ENCODE peak calls at places on chromosomes 4 and X, in four cellular contexts. A is lower leg skin, G is PC-3, J is kidney epithelial cell. L is an unnamed sample.

GRCh38 chrX:15750611-15751159 is 12.6 kb downstream of the CA5B start:
- DNase-seq in G (no peak), A (no peak), J (no peak), L (no peak)

GRCh38 chr4:2413821-2414610 is 4.4 kb downstream of the ZFYVE28 start:
- DNase-seq in J (no peak), G (peak; percentile 24), A (no peak), L (no peak)

GRCh38 chrX:69113723-69114122 is 51.5 kb downstream of the PJA1 start:
- DNase-seq in J (no peak), A (no peak), G (no peak), L (no peak)

GRCh38 chrX:136262812-136263315 is 11.7 kb upstream of the MAP7D3 start:
- DNase-seq in A (no peak), J (no peak), G (no peak), L (no peak)

GRCh38 chr4:70613182-70613892 is 15.2 kb upstream of the ENAM start:
- DNase-seq in G (no peak), J (no peak), A (no peak), L (no peak)

GRCh38 chrX:13721819-13722527 is 12.4 kb downstream of the TRAPPC2 start:
- DNase-seq in G (peak; percentile 64), A (no peak), J (no peak), L (no peak)

GRCh38 chr4:46931981-46932380 is 22.9 kb upstream of the COX7B2 start:
- DNase-seq in G (peak; percentile 41), J (no peak), A (no peak), L (peak; percentile 1)

GRCh38 chr4:112214397-112215264 is 17.0 kb upstream of the AP1AR start:
- DNase-seq in G (peak; percentile 55), J (no peak), A (no peak), L (peak; percentile 21)

GRCh38 chr4:139501117-139501516 is 47.2 kb downstream of the RAB33B start:
- DNase-seq in G (no peak), J (no peak), A (no peak), L (no peak)

GRCh38 chr4:25092139-25092538 is 61.4 kb upstream of the LGI2 start:
- DNase-seq in A (no peak), J (no peak), G (no peak), L (no peak)

GRCh38 chr4:169116270-169116901 is 106.3 kb upstream of the CBR4 start:
- DNase-seq in A (no peak), G (peak; percentile 46), J (no peak), L (peak; percentile 84)

GRCh38 chr4:153428816-153429592 is 37.2 kb upstream of the TMEM131L start:
- DNase-seq in A (no peak), J (no peak), G (no peak), L (no peak)

GRCh38 chrX:154531626-154532025 is 15.0 kb downstream of the G6PD start:
- DNase-seq in G (no peak), J (no peak), A (no peak), L (no peak)

GRCh38 chr4:23966720-23967119 is 76.9 kb upstream of the PPARGC1A start:
- DNase-seq in A (no peak), J (no peak), G (no peak), L (no peak)

GRCh38 chr4:84085986-84086385 is 413.1 kb downstream of the NKX6-1 start:
- DNase-seq in A (no peak), G (no peak), J (no peak), L (no peak)

GRCh38 chr4:107740381-107740780 is 20.3 kb upstream of the PAPSS1 start:
- DNase-seq in G (peak; percentile 46), J (no peak), A (no peak), L (no peak)

GRCh38 chrX:104281564-104281963 is 26.8 kb upstream of the ESX1 start:
- DNase-seq in A (no peak), J (no peak), G (no peak), L (peak; percentile 40)

GRCh38 chrX:27132851-27133250 is 330.3 kb downstream of the PPP4R3C start:
- DNase-seq in A (no peak), G (no peak), J (no peak), L (no peak)

GRCh38 chr4:88291003-88291402 is 6.6 kb upstream of the PPM1K start:
- DNase-seq in J (no peak), A (no peak), G (peak; percentile 1), L (peak; percentile 30)

GRCh38 chr4:189940178-189941004 is at the start of gene FRG1:
- DNase-seq in G (peak; percentile 87), A (peak; percentile 99), J (peak; percentile 60), L (peak; percentile 95)

GRCh38 chr4:73919691-73920090 is 50.5 kb downstream of the CXCL1 start:
- DNase-seq in G (no peak), A (no peak), J (no peak), L (peak; percentile 41)

GRCh38 chr4:158810487-158811215 is 41.8 kb downstream of the FNIP2 start:
- DNase-seq in J (peak; percentile 96), G (peak; percentile 92), A (peak; percentile 92), L (peak; percentile 87)

GRCh38 chrX:47489507-47490275 is 6.7 kb upstream of the ZNF41 start:
- DNase-seq in J (no peak), A (no peak), G (no peak), L (no peak)

GRCh38 chr4:24063771-24064170 is 173.9 kb upstream of the PPARGC1A start:
- DNase-seq in G (no peak), A (no peak), J (no peak), L (no peak)

GRCh38 chr4:90027565-90027964 is 99.6 kb upstream of the CCSER1 start:
- DNase-seq in G (no peak), J (no peak), A (no peak), L (no peak)

GRCh38 chr4:186942745-186943606 is 219.3 kb upstream of the FAT1 start:
- DNase-seq in G (no peak), J (no peak), A (no peak), L (no peak)

GRCh38 chrX:21374163-21374993 is at the start of gene CNKSR2:
- DNase-seq in A (no peak), J (no peak), G (peak; percentile 14), L (peak; percentile 26)

GRCh38 chr4:153001626-153002025 is 65.5 kb downstream of the FHDC1 start:
- DNase-seq in G (no peak), J (no peak), A (no peak), L (no peak)

GRCh38 chr4:126958482-126958881 is 674.3 kb upstream of the INTU start:
- DNase-seq in G (no peak), J (no peak), A (no peak), L (no peak)

GRCh38 chr4:158833602-158834001 is 64.8 kb downstream of the FNIP2 start:
- DNase-seq in G (no peak), A (no peak), J (no peak), L (no peak)

GRCh38 chr4:183495182-183495581 is 9.7 kb upstream of the ING2 start:
- DNase-seq in A (no peak), J (no peak), G (no peak), L (no peak)

GRCh38 chr4:28229092-28229491 is 1368.5 kb downstream of the STIM2 start:
- DNase-seq in G (peak; percentile 76), A (no peak), J (no peak), L (peak; percentile 85)

GRCh38 chrX:65601530-65602281 is 65.7 kb upstream of the MSN start:
- DNase-seq in A (peak; percentile 94), J (no peak), G (peak; percentile 68), L (peak; percentile 54)

GRCh38 chr4:11702886-11703555 is 274.3 kb upstream of the HS3ST1 start:
- DNase-seq in A (no peak), J (no peak), G (peak; percentile 37), L (peak; percentile 33)

GRCh38 chr4:93829531-93830089 is 1.1 kb downstream of the ATOH1 start:
- DNase-seq in J (no peak), G (no peak), A (no peak), L (no peak)
- H3K4me3 ChIP-seq in J (no peak overlapping the region), G (no peak overlapping the region), A (no peak overlapping the region), L (no peak overlapping the region)

DNA sequence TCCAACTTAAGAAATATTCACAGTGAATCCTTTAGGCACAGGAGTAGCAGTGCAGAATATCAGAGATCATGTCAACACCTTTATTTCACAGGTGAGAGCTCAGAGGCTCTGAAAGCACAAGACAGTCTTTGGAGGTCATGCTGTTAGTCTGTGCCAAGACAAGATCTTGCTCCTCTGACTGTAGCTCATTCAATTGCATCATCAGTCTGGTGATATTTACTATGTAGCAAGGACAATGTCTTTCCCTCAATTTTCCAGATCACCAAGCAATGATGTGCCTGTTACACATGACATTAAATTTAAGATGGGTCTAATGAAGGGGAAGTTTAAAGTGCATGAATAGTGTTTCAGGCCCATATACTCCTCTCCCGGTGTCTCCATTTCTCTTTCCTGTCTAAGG is 277.5 kb downstream of the IL15 start:
- DNase-seq in J (no peak), A (no peak), G (no peak), L (no peak)
- H3K4me3 ChIP-seq in J (no peak overlapping the region), A (no peak overlapping the region), G (no peak overlapping the region), L (no peak overlapping the region)

GRCh38 chr4:177229331-177229730 is 80.3 kb upstream of the NEIL3 start:
- DNase-seq in J (no peak), G (no peak), A (no peak), L (no peak)
- H3K4me3 ChIP-seq in J (no peak overlapping the region), G (peak overlapping the region; percentile 43), A (no peak overlapping the region), L (no peak overlapping the region)

GRCh38 chr4:151038452-151039157 is 23.5 kb upstream of the LRBA start:
- DNase-seq in J (no peak), G (no peak), A (peak; percentile 46), L (no peak)
- H3K4me3 ChIP-seq in J (no peak overlapping the region), G (no peak overlapping the region), A (no peak overlapping the region), L (no peak overlapping the region)

DNA sequence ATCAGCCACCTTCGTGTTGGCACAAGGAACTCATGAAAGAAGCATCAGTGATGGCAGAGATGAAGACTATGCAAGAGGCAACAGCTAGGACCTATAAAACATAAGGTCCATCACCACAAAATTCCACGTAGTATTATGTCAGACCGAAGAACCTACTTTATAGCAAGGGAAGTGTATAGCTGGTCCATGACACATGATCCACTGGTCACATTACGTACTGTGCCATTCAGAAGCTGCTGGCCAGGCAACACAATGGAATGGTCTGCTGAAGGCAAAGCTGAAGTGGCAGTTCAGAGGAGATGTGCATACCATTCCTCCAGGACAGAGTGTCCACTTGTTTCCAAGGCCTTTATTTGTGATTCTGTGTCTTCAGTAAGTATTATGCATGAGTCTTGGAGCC is 215.6 kb upstream of the UGT8 start:
- DNase-seq in J (no peak), G (no peak), A (no peak), L (no peak)
- H3K4me3 ChIP-seq in J (no peak overlapping the region), G (no peak overlapping the region), A (no peak overlapping the region), L (no peak overlapping the region)

GRCh38 chrX:72018277-72019112 is 107.8 kb downstream of the NHSL2 start:
- DNase-seq in G (peak; percentile 91), J (peak; percentile 39), A (peak; percentile 95), L (peak; percentile 77)
- H3K4me3 ChIP-seq in G (peak overlapping the region; percentile 12), J (no peak overlapping the region), A (no peak overlapping the region), L (no peak overlapping the region)

GRCh38 chrX:106203315-106203714 is 35.2 kb downstream of the PWWP3B start:
- DNase-seq in A (no peak), J (no peak), G (peak; percentile 67), L (peak; percentile 9)

DNA sequence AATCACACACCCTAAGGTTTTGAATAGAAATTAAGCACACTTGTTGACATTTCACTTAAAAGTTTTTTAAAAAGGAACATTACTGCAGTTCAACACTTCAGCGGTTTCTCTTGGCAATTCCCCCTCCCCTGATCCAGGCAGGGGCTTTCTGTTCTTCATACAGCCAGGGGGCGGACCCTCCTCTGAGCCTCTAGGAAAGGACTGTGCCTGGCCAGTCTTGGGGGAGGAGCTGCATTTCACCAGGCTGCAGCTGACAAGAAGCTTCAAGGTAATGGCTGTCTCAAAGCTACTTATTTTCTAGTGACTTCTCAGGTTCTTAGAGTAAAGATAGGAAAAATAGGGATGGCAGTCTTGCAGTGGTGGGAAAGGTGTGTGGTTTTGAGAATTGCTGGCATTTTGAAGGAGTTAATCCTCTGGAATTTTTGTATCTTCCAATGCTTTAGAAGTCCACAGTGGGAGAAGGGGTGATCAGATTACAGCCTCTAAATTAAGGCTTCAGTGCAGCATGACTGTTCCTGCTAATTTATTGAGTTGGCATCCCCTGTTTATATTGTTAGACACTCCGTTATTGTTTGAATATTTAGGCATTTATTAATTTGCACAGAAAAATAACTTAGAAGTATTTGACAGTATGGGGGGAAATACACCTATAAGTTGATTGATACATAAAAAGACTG is 33.5 kb downstream of the PWWP3B start:
- DNase-seq in A (no peak), G (no peak), J (no peak), L (no peak)
- H3K4me3 ChIP-seq in A (no peak overlapping the region), G (no peak overlapping the region), J (no peak overlapping the region), L (no peak overlapping the region)